ENCODE peak calls at places on chromosomes 4 and X, in six cellular contexts. One of them, this sample, is unnamed.

GRCh38 chrX:54482839-54483593 is 13.0 kb downstream of the FGD1 start:
- DNase-seq in astrocyte of the spinal cord: no peak
- DNase-seq in heart right ventricle: peak
- DNase-seq in GM12878: no peak
- DNase-seq in left ventricle myocardium inferior: no peak
- DNase-seq in CD8-positive, alpha-beta T cell: no peak
- DNase-seq in this sample: no peak

GRCh38 chr4:151489462-151490203 is 80.7 kb downstream of the FHIP1A start:
- DNase-seq in astrocyte of the spinal cord: no peak
- DNase-seq in heart right ventricle: no peak
- DNase-seq in GM12878: no peak
- DNase-seq in left ventricle myocardium inferior: no peak
- DNase-seq in CD8-positive, alpha-beta T cell: no peak
- DNase-seq in this sample: no peak

GRCh38 chr4:17958185-17958584 is 63.4 kb downstream of the LCORL start:
- DNase-seq in astrocyte of the spinal cord: no peak
- DNase-seq in heart right ventricle: no peak
- DNase-seq in GM12878: no peak
- DNase-seq in left ventricle myocardium inferior: no peak
- DNase-seq in CD8-positive, alpha-beta T cell: no peak
- DNase-seq in this sample: no peak

GRCh38 chrX:136468391-136469103 is 19.2 kb upstream of the BRS3 start:
- DNase-seq in astrocyte of the spinal cord: no peak
- DNase-seq in heart right ventricle: no peak
- DNase-seq in GM12878: no peak
- DNase-seq in left ventricle myocardium inferior: no peak
- DNase-seq in CD8-positive, alpha-beta T cell: no peak
- DNase-seq in this sample: no peak

GRCh38 chrX:31981546-31982062 is 909.8 kb upstream of the FTHL17 start:
- DNase-seq in astrocyte of the spinal cord: no peak
- DNase-seq in heart right ventricle: no peak
- DNase-seq in GM12878: no peak
- DNase-seq in left ventricle myocardium inferior: no peak
- DNase-seq in CD8-positive, alpha-beta T cell: no peak
- DNase-seq in this sample: no peak

GRCh38 chrX:18422886-18423285 is 2.5 kb upstream of the CDKL5 start:
- DNase-seq in astrocyte of the spinal cord: no peak
- DNase-seq in heart right ventricle: no peak
- DNase-seq in GM12878: no peak
- DNase-seq in left ventricle myocardium inferior: no peak
- DNase-seq in CD8-positive, alpha-beta T cell: no peak
- DNase-seq in this sample: no peak

GRCh38 chrX:129846686-129847085 is 3.0 kb upstream of the ZDHHC9 start:
- DNase-seq in astrocyte of the spinal cord: no peak
- DNase-seq in heart right ventricle: no peak
- DNase-seq in GM12878: no peak
- DNase-seq in left ventricle myocardium inferior: no peak
- DNase-seq in CD8-positive, alpha-beta T cell: no peak
- DNase-seq in this sample: no peak

GRCh38 chr4:13386405-13387107 is 97.6 kb downstream of the RAB28 start:
- DNase-seq in astrocyte of the spinal cord: peak
- DNase-seq in heart right ventricle: no peak
- DNase-seq in GM12878: peak
- DNase-seq in left ventricle myocardium inferior: no peak
- DNase-seq in CD8-positive, alpha-beta T cell: no peak
- DNase-seq in this sample: no peak

GRCh38 chr4:142091691-142092182 is 455.4 kb downstream of the IL15 start:
- DNase-seq in astrocyte of the spinal cord: peak
- DNase-seq in heart right ventricle: no peak
- DNase-seq in GM12878: no peak
- DNase-seq in left ventricle myocardium inferior: no peak
- DNase-seq in CD8-positive, alpha-beta T cell: no peak
- DNase-seq in this sample: no peak

GRCh38 chr4:8844976-8845690 is 26.5 kb downstream of the HMX1 start:
- DNase-seq in astrocyte of the spinal cord: no peak
- DNase-seq in heart right ventricle: no peak
- DNase-seq in GM12878: no peak
- DNase-seq in left ventricle myocardium inferior: no peak
- DNase-seq in CD8-positive, alpha-beta T cell: no peak
- DNase-seq in this sample: no peak

GRCh38 chr4:136306361-136306760 is 1225.9 kb downstream of the PCDH18 start:
- DNase-seq in astrocyte of the spinal cord: no peak
- DNase-seq in heart right ventricle: no peak
- DNase-seq in GM12878: no peak
- DNase-seq in left ventricle myocardium inferior: no peak
- DNase-seq in CD8-positive, alpha-beta T cell: no peak
- DNase-seq in this sample: no peak

GRCh38 chrX:121642415-121642814 is 595.0 kb downstream of the GLUD2 start:
- DNase-seq in astrocyte of the spinal cord: peak
- DNase-seq in heart right ventricle: no peak
- DNase-seq in GM12878: no peak
- DNase-seq in left ventricle myocardium inferior: no peak
- DNase-seq in CD8-positive, alpha-beta T cell: no peak
- DNase-seq in this sample: no peak

GRCh38 chrX:142688256-142688655 is 337.5 kb upstream of the SPANXN4 start:
- DNase-seq in astrocyte of the spinal cord: no peak
- DNase-seq in heart right ventricle: no peak
- DNase-seq in GM12878: no peak
- DNase-seq in left ventricle myocardium inferior: no peak
- DNase-seq in CD8-positive, alpha-beta T cell: no peak
- DNase-seq in this sample: no peak

GRCh38 chrX:71846429-71846828 is 64.2 kb upstream of the NHSL2 start:
- DNase-seq in astrocyte of the spinal cord: peak
- DNase-seq in heart right ventricle: no peak
- DNase-seq in GM12878: no peak
- DNase-seq in left ventricle myocardium inferior: no peak
- DNase-seq in CD8-positive, alpha-beta T cell: no peak
- DNase-seq in this sample: no peak

GRCh38 chr4:55758081-55758480 is 61.5 kb upstream of the EXOC1L start:
- DNase-seq in astrocyte of the spinal cord: no peak
- DNase-seq in heart right ventricle: no peak
- DNase-seq in GM12878: no peak
- DNase-seq in left ventricle myocardium inferior: no peak
- DNase-seq in CD8-positive, alpha-beta T cell: no peak
- DNase-seq in this sample: no peak

GRCh38 chr4:23762551-23762950 is 127.3 kb downstream of the PPARGC1A start:
- DNase-seq in astrocyte of the spinal cord: no peak
- DNase-seq in heart right ventricle: no peak
- DNase-seq in GM12878: no peak
- DNase-seq in left ventricle myocardium inferior: no peak
- DNase-seq in CD8-positive, alpha-beta T cell: no peak
- DNase-seq in this sample: no peak

GRCh38 chr4:5887361-5888221 is 5.3 kb downstream of the CRMP1 start:
- DNase-seq in astrocyte of the spinal cord: no peak
- DNase-seq in heart right ventricle: no peak
- DNase-seq in GM12878: no peak
- DNase-seq in left ventricle myocardium inferior: no peak
- DNase-seq in CD8-positive, alpha-beta T cell: no peak
- DNase-seq in this sample: no peak

GRCh38 chr4:164215113-164215741 is 538.7 kb upstream of the SMIM31 start:
- DNase-seq in astrocyte of the spinal cord: no peak
- DNase-seq in heart right ventricle: no peak
- DNase-seq in GM12878: no peak
- DNase-seq in left ventricle myocardium inferior: no peak
- DNase-seq in CD8-positive, alpha-beta T cell: no peak
- DNase-seq in this sample: no peak

GRCh38 chr4:183220246-183220645 is 99.8 kb downstream of the CLDN22 start:
- DNase-seq in astrocyte of the spinal cord: no peak
- DNase-seq in heart right ventricle: no peak
- DNase-seq in GM12878: no peak
- DNase-seq in left ventricle myocardium inferior: no peak
- DNase-seq in CD8-positive, alpha-beta T cell: no peak
- DNase-seq in this sample: no peak

GRCh38 chr4:15729910-15730533 is 27.2 kb downstream of the BST1 start:
- DNase-seq in astrocyte of the spinal cord: peak
- DNase-seq in heart right ventricle: no peak
- DNase-seq in GM12878: peak
- DNase-seq in left ventricle myocardium inferior: no peak
- DNase-seq in CD8-positive, alpha-beta T cell: peak
- DNase-seq in this sample: no peak

GRCh38 chr4:110270492-110271197 is 72.2 kb upstream of the ELOVL6 start:
- DNase-seq in astrocyte of the spinal cord: peak
- DNase-seq in heart right ventricle: no peak
- DNase-seq in GM12878: no peak
- DNase-seq in left ventricle myocardium inferior: no peak
- DNase-seq in CD8-positive, alpha-beta T cell: no peak
- DNase-seq in this sample: no peak

GRCh38 chr4:69133993-69134392 is 37.7 kb downstream of the UGT2B7 start:
- DNase-seq in astrocyte of the spinal cord: no peak
- DNase-seq in heart right ventricle: no peak
- DNase-seq in GM12878: no peak
- DNase-seq in left ventricle myocardium inferior: no peak
- DNase-seq in CD8-positive, alpha-beta T cell: no peak
- DNase-seq in this sample: no peak

DNA sequence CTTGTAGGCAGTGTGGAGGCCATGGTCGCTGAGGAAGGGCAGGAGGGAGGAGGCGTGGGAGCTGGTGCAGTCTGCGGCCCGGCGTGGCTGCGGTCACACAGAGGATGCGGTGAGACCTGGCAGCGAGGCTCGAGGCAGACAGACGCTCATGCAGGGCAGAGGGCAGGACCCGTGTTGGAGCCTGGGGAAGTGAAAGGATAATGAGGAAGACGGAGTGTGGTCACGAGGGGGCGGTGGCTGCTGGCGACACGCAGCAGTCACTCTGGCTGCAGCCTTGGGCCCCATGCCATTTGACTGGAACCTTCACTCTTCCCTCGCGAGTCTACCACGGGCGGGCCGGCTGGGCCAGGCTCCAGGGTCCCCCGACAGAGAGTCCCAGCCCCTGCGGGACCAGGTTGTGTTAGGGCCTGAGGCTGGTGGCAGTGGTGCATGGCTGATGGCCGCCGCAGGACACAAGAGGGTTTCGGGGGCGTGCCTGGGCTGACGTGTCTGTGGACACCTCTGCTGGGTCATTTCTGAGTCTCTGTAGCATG is 68.8 kb upstream of the HGFAC start:
- DNase-seq in astrocyte of the spinal cord: peak
- DNase-seq in heart right ventricle: peak
- DNase-seq in GM12878: peak
- DNase-seq in left ventricle myocardium inferior: peak
- DNase-seq in CD8-positive, alpha-beta T cell: no peak
- DNase-seq in this sample: no peak
- TF ChIP-seq CTCF in astrocyte of the spinal cord: no peak
- TF ChIP-seq CTCF in heart right ventricle: no peak
- TF ChIP-seq CTCF in GM12878: peak
- TF ChIP-seq CTCF in left ventricle myocardium inferior: no peak
- TF ChIP-seq CTCF in CD8-positive, alpha-beta T cell: no peak
- TF ChIP-seq CTCF in this sample: no peak

GRCh38 chrX:11663875-11664210 is 1.9 kb downstream of the ARHGAP6 start:
- DNase-seq in astrocyte of the spinal cord: no peak
- DNase-seq in heart right ventricle: no peak
- DNase-seq in GM12878: no peak
- DNase-seq in left ventricle myocardium inferior: no peak
- DNase-seq in CD8-positive, alpha-beta T cell: no peak
- DNase-seq in this sample: no peak
- TF ChIP-seq CTCF in astrocyte of the spinal cord: no peak
- TF ChIP-seq CTCF in heart right ventricle: no peak
- TF ChIP-seq CTCF in GM12878: no peak
- TF ChIP-seq CTCF in left ventricle myocardium inferior: no peak
- TF ChIP-seq CTCF in CD8-positive, alpha-beta T cell: no peak
- TF ChIP-seq CTCF in this sample: no peak

DNA sequence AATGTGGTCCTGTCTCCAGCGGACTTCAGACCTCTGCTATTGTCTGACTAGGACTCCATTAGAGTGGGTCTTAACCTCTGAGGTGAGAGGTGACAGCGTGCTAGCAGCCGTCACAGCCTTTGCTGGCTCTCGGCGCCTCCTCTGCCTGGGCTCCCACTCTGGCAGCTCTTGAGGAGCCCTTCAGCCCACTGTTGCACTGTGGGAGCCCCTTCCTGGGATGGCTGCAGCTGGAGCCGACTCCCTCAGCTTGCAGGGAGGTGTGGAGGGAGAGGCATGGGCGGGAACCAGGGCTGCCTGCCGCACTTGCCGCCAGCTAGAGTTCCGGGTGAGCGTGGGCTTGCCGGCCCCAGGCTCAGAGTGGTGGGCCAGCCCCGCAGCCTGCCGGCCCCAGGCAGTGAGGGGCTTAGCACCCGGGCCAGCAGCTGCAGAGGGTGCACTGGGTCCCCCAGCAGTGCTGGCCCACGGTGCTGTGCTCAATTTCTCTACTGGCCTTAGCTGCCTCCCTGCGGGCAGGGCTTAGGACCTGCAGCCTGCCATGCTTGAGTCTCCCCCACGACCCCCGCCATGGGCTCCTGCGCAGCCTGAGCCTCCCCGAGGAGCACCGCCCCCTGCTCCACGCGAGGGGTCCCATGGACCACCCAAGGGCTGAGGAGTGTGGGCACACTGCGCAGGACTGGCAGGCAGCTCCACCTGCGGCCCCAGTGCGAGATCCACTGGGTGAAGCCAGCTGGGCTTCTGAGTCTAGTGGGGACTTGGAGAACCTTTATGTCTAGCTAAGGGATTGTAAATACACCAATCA is 163.4 kb upstream of the ITM2A start:
- DNase-seq in astrocyte of the spinal cord: no peak
- DNase-seq in heart right ventricle: no peak
- DNase-seq in GM12878: no peak
- DNase-seq in left ventricle myocardium inferior: no peak
- DNase-seq in CD8-positive, alpha-beta T cell: no peak
- DNase-seq in this sample: no peak
- TF ChIP-seq CTCF in astrocyte of the spinal cord: no peak
- TF ChIP-seq CTCF in heart right ventricle: no peak
- TF ChIP-seq CTCF in GM12878: no peak
- TF ChIP-seq CTCF in left ventricle myocardium inferior: no peak
- TF ChIP-seq CTCF in CD8-positive, alpha-beta T cell: no peak
- TF ChIP-seq CTCF in this sample: no peak

GRCh38 chr4:38601916-38602291 is 62.1 kb upstream of the KLF3 start:
- DNase-seq in astrocyte of the spinal cord: no peak
- DNase-seq in heart right ventricle: no peak
- DNase-seq in GM12878: no peak
- DNase-seq in left ventricle myocardium inferior: no peak
- DNase-seq in CD8-positive, alpha-beta T cell: no peak
- DNase-seq in this sample: no peak

GRCh38 chr4:38603652-38604051 is 60.3 kb upstream of the KLF3 start:
- DNase-seq in astrocyte of the spinal cord: no peak
- DNase-seq in heart right ventricle: no peak
- DNase-seq in GM12878: no peak
- DNase-seq in left ventricle myocardium inferior: no peak
- DNase-seq in CD8-positive, alpha-beta T cell: no peak
- DNase-seq in this sample: no peak

GRCh38 chr4:38601244-38601915 is 62.6 kb upstream of the KLF3 start:
- DNase-seq in astrocyte of the spinal cord: peak
- DNase-seq in heart right ventricle: no peak
- DNase-seq in GM12878: no peak
- DNase-seq in left ventricle myocardium inferior: no peak
- DNase-seq in CD8-positive, alpha-beta T cell: no peak
- DNase-seq in this sample: no peak

GRCh38 chr4:38598489-38598888 is 65.5 kb upstream of the KLF3 start:
- DNase-seq in astrocyte of the spinal cord: no peak
- DNase-seq in heart right ventricle: no peak
- DNase-seq in GM12878: no peak
- DNase-seq in left ventricle myocardium inferior: no peak
- DNase-seq in CD8-positive, alpha-beta T cell: no peak
- DNase-seq in this sample: no peak

DNA sequence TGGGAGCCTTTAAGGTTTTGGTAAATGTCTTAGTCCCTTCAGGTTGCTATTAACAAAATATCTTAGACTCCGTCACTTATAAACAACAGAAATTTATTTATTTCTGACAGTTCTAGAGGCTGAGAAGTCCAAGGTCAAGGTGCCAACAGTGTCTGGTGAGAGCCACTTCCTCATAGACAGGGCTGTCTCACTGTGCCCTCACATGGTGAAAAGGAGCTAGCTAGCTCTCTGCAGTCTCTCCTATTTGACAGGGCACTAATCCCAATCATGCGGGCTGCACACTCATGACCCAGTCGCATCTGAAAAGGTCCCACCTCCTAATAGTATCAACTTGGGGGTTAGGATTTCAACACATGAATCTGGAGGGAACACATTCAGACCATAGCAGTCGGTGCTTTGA is 63.4 kb upstream of the KLF3 start:
- DNase-seq in astrocyte of the spinal cord: no peak
- DNase-seq in heart right ventricle: no peak
- DNase-seq in GM12878: no peak
- DNase-seq in left ventricle myocardium inferior: no peak
- DNase-seq in CD8-positive, alpha-beta T cell: no peak
- DNase-seq in this sample: no peak
- TF ChIP-seq CTCF in astrocyte of the spinal cord: no peak
- TF ChIP-seq CTCF in heart right ventricle: no peak
- TF ChIP-seq CTCF in GM12878: peak
- TF ChIP-seq CTCF in left ventricle myocardium inferior: no peak
- TF ChIP-seq CTCF in CD8-positive, alpha-beta T cell: no peak
- TF ChIP-seq CTCF in this sample: no peak